ENCODE peak calls at places on chromosomes 16 and 17, in six cellular contexts. N is stomach, K is esophagus squamous epithelium, X is H54, U is A549, H is right lobe of liver. V is an unnamed sample.

GRCh38 chr16:85523602-85524364 is 89.3 kb upstream of the GSE1 start:
- DNase-seq in K (no peak), U (no peak), X (peak), N (peak), H (peak), V (peak)

GRCh38 chr17:43388198-43389021 is 10.4 kb upstream of the ARL4D start:
- DNase-seq in X (peak), N (peak), H (peak), K (peak), U (peak), V (peak)

GRCh38 chr16:84414789-84415326 is 46.5 kb downstream of the ATP2C2 start:
- DNase-seq in N (no peak), U (no peak), X (no peak), H (no peak), K (no peak), V (no peak)

GRCh38 chr17:18158022-18158600 is 25.5 kb upstream of the ALKBH5 start:
- DNase-seq in K (peak), X (peak), H (peak), N (peak), U (peak), V (peak)

GRCh38 chr17:79681101-79681621 is 49.6 kb upstream of the ENPP7 start:
- DNase-seq in X (no peak), U (no peak), K (no peak), N (no peak), H (peak), V (no peak)

GRCh38 chr16:56425439-56425832 is at the start of gene AMFR:
- DNase-seq in N (peak), X (peak), H (peak), U (peak), K (no peak), V (peak)

GRCh38 chr17:5553479-5553878 is 30.8 kb downstream of the NLRP1 start:
- DNase-seq in H (no peak), N (no peak), X (no peak), U (no peak), K (no peak), V (no peak)

GRCh38 chr17:6137716-6138502 is 67.7 kb downstream of the WSCD1 start:
- DNase-seq in K (no peak), H (no peak), X (no peak), N (no peak), U (no peak), V (no peak)

GRCh38 chr17:49108318-49108717 is 24.3 kb upstream of the B4GALNT2 start:
- DNase-seq in K (no peak), H (no peak), X (peak), U (peak), N (peak), V (peak)

GRCh38 chr16:84652565-84652964 is 4.3 kb downstream of the KLHL36 start:
- DNase-seq in K (no peak), U (no peak), H (no peak), X (no peak), N (no peak), V (no peak)

GRCh38 chr16:85471469-85472431 is 141.4 kb upstream of the GSE1 start:
- DNase-seq in K (no peak), U (no peak), N (peak), H (no peak), X (no peak), V (no peak)

GRCh38 chr16:15732416-15732815 is 82.4 kb downstream of the NDE1 start:
- DNase-seq in X (no peak), N (no peak), K (no peak), U (no peak), H (no peak), V (peak)

GRCh38 chr16:842061-842476 is 41.5 kb upstream of the GNG13 start:
- DNase-seq in H (no peak), X (no peak), N (no peak), U (no peak), K (no peak), V (peak)

GRCh38 chr17:35809855-35810461 is 674 bp downstream of the TAF15 start:
- DNase-seq in H (no peak), U (no peak), N (no peak), K (no peak), X (no peak), V (peak)

GRCh38 chr17:35807371-35808144 is 1.7 kb upstream of the TAF15 start:
- DNase-seq in X (no peak), U (no peak), H (no peak), K (no peak), N (no peak), V (peak)

GRCh38 chr17:35811759-35812158 is 2.5 kb downstream of the TAF15 start:
- DNase-seq in H (no peak), N (no peak), K (no peak), U (no peak), X (no peak), V (no peak)

GRCh38 chr17:35808240-35808961 is 883 bp upstream of the TAF15 start:
- DNase-seq in U (no peak), K (no peak), H (no peak), N (no peak), X (no peak), V (no peak)

DNA sequence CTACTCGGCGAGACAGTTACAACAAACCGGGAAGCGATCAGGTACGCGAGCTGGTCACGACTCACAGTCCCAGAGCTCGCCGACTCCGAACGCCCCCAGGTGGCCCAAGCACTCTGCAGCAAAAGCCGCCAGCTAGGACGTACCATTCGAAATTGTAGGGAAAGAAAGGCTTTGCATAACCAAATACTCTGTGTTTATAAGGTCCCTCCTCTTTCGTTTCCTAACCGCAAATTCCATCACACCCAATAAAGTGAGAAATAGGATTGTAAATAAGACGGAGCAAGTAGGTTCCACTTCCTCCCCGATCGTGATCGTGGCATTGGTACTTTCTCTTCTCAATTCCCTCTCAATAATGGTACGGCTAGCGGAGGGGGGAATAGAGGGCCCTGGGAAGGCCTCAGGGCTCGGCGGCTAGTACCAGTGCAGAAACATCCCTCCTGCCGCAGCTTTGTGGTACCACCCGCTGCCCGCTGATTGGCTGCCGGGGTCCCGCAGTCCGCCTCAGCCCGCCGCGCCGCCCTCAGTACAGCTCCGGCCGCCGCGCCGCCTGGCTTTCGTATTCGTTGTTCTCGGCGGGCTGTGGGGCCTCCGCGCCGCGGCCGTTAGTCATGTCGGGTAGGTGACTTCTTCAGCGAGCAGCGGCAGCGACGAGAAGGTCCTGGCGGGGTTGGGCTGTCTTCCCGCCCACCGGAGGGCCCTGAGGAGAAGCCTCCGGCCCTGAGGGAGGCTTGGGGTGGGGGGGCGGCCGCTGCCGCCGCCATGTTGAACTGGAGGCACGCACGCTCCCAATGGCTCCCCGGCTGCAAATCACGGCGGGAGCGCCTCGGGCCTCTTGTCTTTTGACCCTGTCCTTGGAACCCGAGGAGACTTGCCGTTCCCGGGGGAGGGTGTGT is at the start of gene TAF15:
- DNase-seq in X (peak), K (peak), H (peak), N (peak), U (peak), V (peak)
- TF ChIP-seq POLR2A in X (peak), K (peak), H (peak), N (peak), U (peak), V (peak)

GRCh38 chr17:74761931-74762330 is 13.5 kb downstream of the NHERF1 start:
- DNase-seq in K (no peak), H (no peak), U (no peak), N (no peak), X (no peak), V (no peak)

GRCh38 chr17:74761419-74761818 is 13.0 kb downstream of the NHERF1 start:
- DNase-seq in N (no peak), K (no peak), H (no peak), X (no peak), U (no peak), V (no peak)

GRCh38 chr17:74766413-74766812 is 9.7 kb downstream of the NAT9 start:
- DNase-seq in U (no peak), X (no peak), K (no peak), H (no peak), N (no peak), V (no peak)

GRCh38 chr17:74760404-74761105 is 12.1 kb downstream of the NHERF1 start:
- DNase-seq in N (no peak), H (peak), X (no peak), U (no peak), K (no peak), V (no peak)

GRCh38 chr17:74763565-74764387 is 12.4 kb downstream of the NAT9 start:
- DNase-seq in X (no peak), K (no peak), U (no peak), N (no peak), H (peak), V (no peak)
- TF ChIP-seq POLR2A in X (no peak), K (no peak), U (no peak), N (no peak), H (no peak), V (no peak)

GRCh38 chr17:82228278-82228841 is 482 bp upstream of the SLC16A3 start:
- DNase-seq in K (no peak), X (no peak), U (no peak), H (no peak), N (peak), V (no peak)
- TF ChIP-seq POLR2A in K (no peak), X (no peak), U (no peak), H (no peak), N (no peak), V (no peak)

DNA sequence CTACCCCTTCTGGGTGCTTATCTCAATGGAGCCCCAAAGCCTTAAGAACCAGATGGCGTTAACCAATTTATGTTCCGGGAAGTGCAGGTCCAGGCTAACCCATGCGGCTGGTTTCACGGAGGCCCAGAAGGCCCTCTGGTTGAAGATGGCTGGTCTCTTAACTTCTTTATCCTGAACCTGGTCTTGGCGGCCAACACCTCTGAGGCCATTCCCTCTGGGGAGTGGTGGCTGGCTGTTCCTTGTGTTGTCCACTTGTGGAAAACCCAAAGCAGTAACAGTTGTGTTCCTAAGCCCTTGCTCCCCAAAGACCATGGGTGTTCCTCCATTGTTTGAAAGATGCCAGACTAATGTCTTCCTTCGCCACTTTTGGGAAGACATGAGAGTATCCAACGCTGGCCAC is 1.5 kb downstream of the CDYL2 start:
- DNase-seq in H (no peak), K (no peak), X (no peak), U (no peak), N (no peak), V (no peak)
- TF ChIP-seq POLR2A in H (no peak), K (no peak), X (no peak), U (no peak), N (no peak), V (no peak)